ENCODE peak calls at places on chromosomes 1 and 21, in seven cellular contexts. O is HAP-1; U is AG09319; T is amygdala; Q is GM23338; H is ELF-1; I is stimulated activated CD8-positive, alpha-beta memory T cell treated with anti-CD3 and anti-CD28 coated beads, Interleukin-15, amount 100 ng/mL, for 4 hours. K is an unnamed sample.

GRCh38 chr1:204556458-204557052 is 40.3 kb downstream of the MDM4 start:
- DNase-seq in O (no peak), U (no peak), T (no peak), Q (no peak), H (no peak), I (no peak), K (no peak)

GRCh38 chr1:11198257-11198656 is 9.1 kb downstream of the ANGPTL7 start:
- DNase-seq in O (no peak), U (no peak), T (no peak), Q (no peak), H (no peak), I (no peak), K (peak; percentile 52)

GRCh38 chr21:19810779-19811178 is 1187.4 kb upstream of the NCAM2 start:
- DNase-seq in O (no peak), U (no peak), T (no peak), Q (peak; percentile 15), H (no peak), I (no peak), K (no peak)

GRCh38 chr1:21919520-21919919 is 17.6 kb downstream of the HSPG2 start:
- DNase-seq in O (no peak), U (no peak), T (no peak), Q (no peak), H (peak; percentile 44), I (no peak), K (no peak)

GRCh38 chr1:218617986-218618385 is 272.9 kb downstream of the TGFB2 start:
- DNase-seq in O (no peak), U (no peak), T (no peak), Q (no peak), H (no peak), I (no peak), K (no peak)

GRCh38 chr1:23555949-23556640 is 3.2 kb downstream of the ID3 start:
- DNase-seq in O (peak; percentile 63), U (no peak), T (no peak), Q (peak; percentile 97), H (peak; percentile 94), I (no peak), K (no peak)

GRCh38 chr1:180793451-180793850 is 119.2 kb upstream of the KIAA1614 start:
- DNase-seq in O (no peak), U (no peak), T (no peak), Q (no peak), H (no peak), I (no peak), K (no peak)

GRCh38 chr1:184811439-184812111 is 56.9 kb upstream of the EDEM3 start:
- DNase-seq in O (no peak), U (no peak), T (no peak), Q (no peak), H (no peak), I (no peak), K (no peak)

GRCh38 chr1:201937624-201938212 is 8.6 kb downstream of the LMOD1 start:
- DNase-seq in O (no peak), U (peak; percentile 34), T (no peak), Q (no peak), H (no peak), I (no peak), K (no peak)

GRCh38 chr1:116875391-116875790 is 34.3 kb upstream of the PTGFRN start:
- DNase-seq in O (no peak), U (no peak), T (no peak), Q (no peak), H (peak; percentile 23), I (no peak), K (no peak)

GRCh38 chr1:29691499-29691898 is 455.2 kb downstream of the PTPRU start:
- DNase-seq in O (no peak), U (no peak), T (no peak), Q (no peak), H (no peak), I (no peak), K (no peak)

GRCh38 chr21:37525810-37526209 is 159.2 kb downstream of the DYRK1A start:
- DNase-seq in O (no peak), U (no peak), T (no peak), Q (no peak), H (no peak), I (no peak), K (no peak)

GRCh38 chr1:115338457-115338820 is 390 bp upstream of the NGF start:
- DNase-seq in O (no peak), U (no peak), T (no peak), Q (peak; percentile 73), H (peak; percentile 40), I (no peak), K (no peak)

GRCh38 chr21:42745511-42746239 is 92.3 kb downstream of the PDE9A start:
- DNase-seq in O (no peak), U (no peak), T (no peak), Q (no peak), H (no peak), I (no peak), K (no peak)

GRCh38 chr1:232600430-232601258 is 29.3 kb downstream of the SIPA1L2 start:
- DNase-seq in O (no peak), U (no peak), T (no peak), Q (peak; percentile 28), H (no peak), I (no peak), K (no peak)

GRCh38 chr1:109089242-109090015 is 1.1 kb upstream of the TMEM167B start:
- DNase-seq in O (peak; percentile 92), U (no peak), T (peak; percentile 57), Q (peak; percentile 93), H (peak; percentile 91), I (no peak), K (peak; percentile 69)

GRCh38 chr1:100834779-100835645 is 59.6 kb downstream of the EXTL2 start:
- DNase-seq in O (peak; percentile 26), U (no peak), T (no peak), Q (peak; percentile 74), H (peak; percentile 14), I (no peak), K (peak; percentile 60)

GRCh38 chr1:240712014-240712731 is 100.2 kb upstream of the GREM2 start:
- DNase-seq in O (no peak), U (peak; percentile 86), T (no peak), Q (no peak), H (no peak), I (no peak), K (no peak)

GRCh38 chr1:171998711-171999110 is 157.4 kb downstream of the DNM3 start:
- DNase-seq in O (no peak), U (no peak), T (no peak), Q (no peak), H (no peak), I (no peak), K (peak; percentile 28)

GRCh38 chr1:156291226-156292061 is 4.0 kb downstream of the GLMP start:
- DNase-seq in O (no peak), U (peak; percentile 50), T (peak; percentile 46), Q (peak; percentile 95), H (peak; percentile 97), I (no peak), K (peak; percentile 91)

GRCh38 chr1:206590025-206590834 is 22.0 kb downstream of the EIF2D start:
- DNase-seq in O (no peak), U (no peak), T (no peak), Q (peak; percentile 58), H (no peak), I (peak; percentile 66), K (peak; percentile 51)

GRCh38 chr1:53129891-53130597 is 12.4 kb downstream of the SLC1A7 start:
- DNase-seq in O (no peak), U (no peak), T (no peak), Q (no peak), H (no peak), I (no peak), K (no peak)

GRCh38 chr1:33057095-33057494 is 20.4 kb upstream of the AK2 start:
- DNase-seq in O (no peak), U (no peak), T (no peak), Q (no peak), H (no peak), I (no peak), K (no peak)

GRCh38 chr1:65067491-65068201 is 80.4 kb upstream of the AK4 start:
- DNase-seq in O (peak; percentile 78), U (no peak), T (peak; percentile 62), Q (peak; percentile 97), H (peak; percentile 78), I (peak; percentile 17), K (peak; percentile 89)

GRCh38 chr1:221001167-221001566 is 121.9 kb downstream of the HLX start:
- DNase-seq in O (no peak), U (no peak), T (no peak), Q (no peak), H (no peak), I (no peak), K (no peak)

GRCh38 chr1:11143401-11143800 is 43.7 kb upstream of the EXOSC10 start:
- DNase-seq in O (no peak), U (no peak), T (no peak), Q (no peak), H (no peak), I (no peak), K (no peak)

GRCh38 chr1:167548059-167548932 is 5.3 kb downstream of the CREG1 start:
- DNase-seq in O (no peak), U (no peak), T (no peak), Q (no peak), H (no peak), I (no peak), K (peak; percentile 33)

GRCh38 chr1:22039594-22040347 is 12.7 kb upstream of the CDC42 start:
- DNase-seq in O (peak; percentile 78), U (no peak), T (no peak), Q (peak; percentile 74), H (peak; percentile 65), I (peak; percentile 73), K (no peak)

GRCh38 chr1:8024329-8024728 is 1.8 kb downstream of the ERRFI1 start:
- DNase-seq in O (no peak), U (no peak), T (no peak), Q (no peak), H (no peak), I (no peak), K (no peak)

GRCh38 chr1:15663925-15664324 is 20.2 kb upstream of the PLEKHM2 start:
- DNase-seq in O (no peak), U (no peak), T (no peak), Q (no peak), H (no peak), I (no peak), K (no peak)

GRCh38 chr1:156123356-156124196 is 9.1 kb downstream of the LMNA start:
- DNase-seq in O (peak; percentile 88), U (peak; percentile 97), T (peak; percentile 78), Q (peak; percentile 87), H (peak; percentile 97), I (no peak), K (peak; percentile 95)

GRCh38 chr1:8571200-8571984 is 246.0 kb downstream of the RERE start:
- DNase-seq in O (no peak), U (no peak), T (no peak), Q (no peak), H (no peak), I (no peak), K (peak; percentile 21)

GRCh38 chr1:190207733-190208132 is 269.9 kb downstream of the BRINP3 start:
- DNase-seq in O (no peak), U (no peak), T (no peak), Q (no peak), H (no peak), I (no peak), K (no peak)

GRCh38 chr1:18953656-18954259 is 2.7 kb downstream of the IFFO2 start:
- DNase-seq in O (no peak), U (no peak), T (no peak), Q (no peak), H (no peak), I (no peak), K (no peak)

GRCh38 chr1:16236091-16236494 is 890 bp downstream of the CPLANE2 start:
- DNase-seq in O (peak; percentile 45), U (no peak), T (no peak), Q (peak; percentile 66), H (peak; percentile 30), I (no peak), K (peak; percentile 34)